ENCODE peak calls at places on chromosomes 1 and 21, in nine cellular contexts. Q is upper lobe of left lung, K is NB4, V is heart left ventricle, L is stomach, X is body of pancreas, C is adrenal gland, U is tibial nerve, O is A549. I is an unnamed sample.

GRCh38 chr1:51600529-51600928 is 16.4 kb upstream of the OSBPL9 start:
- DNase-seq in X (no peak), Q (no peak), C (no peak), L (no peak), O (no peak), K (no peak), V (no peak), U (no peak), I (no peak)

GRCh38 chr1:228361314-228362140 is 45.1 kb downstream of the TRIM11 start:
- DNase-seq in X (no peak), L (no peak), Q (peak), V (peak), K (no peak), O (no peak), U (no peak), C (peak), I (no peak)

GRCh38 chr1:210731193-210731592 is 402.5 kb downstream of the HHAT start:
- DNase-seq in C (no peak), X (no peak), V (no peak), K (peak), U (no peak), O (no peak), Q (no peak), L (no peak), I (no peak)

GRCh38 chr1:54227091-54227602 is 27.2 kb downstream of the MRPL37 start:
- DNase-seq in X (peak), K (peak), L (no peak), O (peak), U (no peak), C (peak), V (no peak), Q (no peak), I (no peak)

GRCh38 chr21:25637846-25638245 is 1.2 kb upstream of the JAM2 start:
- DNase-seq in Q (no peak), C (no peak), U (no peak), K (no peak), L (no peak), O (no peak), X (no peak), V (no peak), I (no peak)

GRCh38 chr1:34753163-34753562 is 1.7 kb upstream of the GJB5 start:
- DNase-seq in Q (no peak), U (no peak), V (no peak), O (no peak), L (no peak), K (no peak), X (no peak), C (no peak), I (no peak)

GRCh38 chr1:172443666-172444453 is at the start of gene PIGC:
- DNase-seq in L (peak), X (peak), Q (peak), K (peak), C (peak), U (peak), V (peak), O (peak), I (peak)

GRCh38 chr1:236853916-236854601 is 59.0 kb downstream of the MTR start:
- DNase-seq in K (no peak), X (no peak), O (no peak), L (no peak), Q (no peak), C (no peak), U (no peak), V (no peak), I (no peak)

GRCh38 chr21:17370750-17371325 is 142.0 kb upstream of the CXADR start:
- DNase-seq in K (no peak), X (no peak), C (no peak), V (no peak), O (no peak), U (no peak), L (no peak), Q (no peak), I (no peak)

GRCh38 chr1:218371927-218372672 is 27.0 kb downstream of the TGFB2 start:
- DNase-seq in O (no peak), X (no peak), Q (no peak), L (no peak), K (no peak), V (peak), U (no peak), C (no peak), I (peak)

GRCh38 chr1:214146523-214146922 is 134.4 kb upstream of the SMYD2 start:
- DNase-seq in X (peak), C (no peak), L (no peak), K (no peak), V (no peak), O (peak), U (no peak), Q (no peak), I (no peak)

GRCh38 chr1:157181790-157182189 is 43.6 kb upstream of the ETV3 start:
- DNase-seq in C (no peak), K (no peak), V (no peak), U (no peak), Q (no peak), L (no peak), X (no peak), O (no peak), I (no peak)

GRCh38 chr1:235060607-235061470 is 67.8 kb downstream of the TOMM20 start:
- DNase-seq in U (no peak), K (no peak), Q (no peak), O (no peak), V (no peak), X (peak), C (no peak), L (peak), I (no peak)

GRCh38 chr1:63087966-63088365 is 234.4 kb upstream of the FOXD3 start:
- DNase-seq in U (no peak), K (no peak), O (peak), V (no peak), Q (no peak), C (no peak), L (no peak), X (no peak), I (no peak)

GRCh38 chr1:230011333-230012092 is 55.5 kb upstream of the GALNT2 start:
- DNase-seq in K (peak), U (no peak), X (no peak), L (no peak), Q (no peak), V (no peak), C (no peak), O (no peak), I (no peak)

GRCh38 chr1:182614796-182615451 is 10.7 kb upstream of the RGS16 start:
- DNase-seq in V (peak), Q (peak), U (peak), L (peak), K (peak), X (peak), O (peak), C (peak), I (peak)

GRCh38 chr21:39385299-39386145 is 36.6 kb upstream of the HMGN1 start:
- DNase-seq in K (peak), L (peak), V (peak), C (peak), Q (peak), U (peak), O (peak), X (peak), I (peak)

GRCh38 chr1:17119076-17119743 is at the start of gene PADI2:
- DNase-seq in Q (peak), O (peak), C (peak), L (peak), K (peak), U (no peak), X (peak), V (no peak), I (no peak)

GRCh38 chr1:17118706-17119075 is 560 bp downstream of the PADI2 start:
- DNase-seq in C (no peak), X (no peak), V (no peak), O (no peak), Q (no peak), U (no peak), K (peak), L (no peak), I (no peak)

GRCh38 chr1:17116643-17117042 is 2.6 kb downstream of the PADI2 start:
- DNase-seq in L (no peak), X (no peak), V (no peak), U (no peak), K (no peak), O (no peak), Q (no peak), C (no peak), I (no peak)

GRCh38 chr1:17118268-17118667 is 983 bp downstream of the PADI2 start:
- DNase-seq in O (no peak), K (no peak), V (no peak), U (no peak), Q (no peak), X (no peak), C (no peak), L (no peak), I (no peak)

DNA sequence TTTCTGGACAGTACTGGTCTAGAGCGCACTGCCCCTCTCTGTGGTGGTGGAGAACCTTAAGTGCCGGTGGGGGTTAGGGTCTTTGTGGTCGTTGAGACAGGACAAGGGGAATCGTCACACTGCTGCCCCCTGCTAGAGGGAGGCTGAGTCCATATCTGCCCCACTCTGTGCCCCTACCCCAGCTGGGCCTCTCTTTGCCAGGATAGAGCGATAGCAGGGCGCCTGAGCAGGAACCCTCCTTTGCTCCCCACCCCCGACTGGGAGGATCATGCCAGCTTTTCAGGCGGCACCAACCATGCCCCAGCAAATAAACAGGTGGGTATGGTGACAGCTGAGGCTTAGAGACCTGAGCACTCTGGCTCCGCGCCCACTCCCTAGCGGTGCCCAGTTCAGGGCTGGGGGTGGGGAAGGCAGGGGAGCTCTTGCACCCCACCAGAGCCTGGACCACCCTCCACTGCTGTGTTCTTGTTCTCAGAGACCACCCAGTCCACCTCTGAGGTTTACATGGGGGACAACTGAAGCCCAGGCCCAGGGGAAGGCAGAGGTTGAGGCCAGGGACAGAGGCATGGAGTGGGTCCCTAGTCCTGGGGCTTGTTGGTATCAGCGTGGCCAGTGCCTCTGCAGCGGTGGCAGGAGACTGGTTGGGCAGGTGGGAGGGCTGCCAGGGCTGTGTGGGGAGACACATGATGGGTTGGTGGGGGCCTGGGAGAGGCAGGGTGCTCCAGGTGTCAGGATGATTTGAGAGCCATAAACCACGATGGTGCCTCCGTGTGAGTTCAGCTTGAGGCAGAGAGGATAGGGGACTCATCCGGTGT is 1.6 kb downstream of the PADI2 start:
- DNase-seq in V (no peak), L (no peak), C (no peak), X (peak), K (no peak), O (no peak), Q (no peak), U (no peak), I (no peak)
- TF ChIP-seq POLR2A in V (no peak), L (no peak), C (no peak), X (no peak), K (no peak), O (no peak), Q (no peak), U (no peak), I (no peak)

GRCh38 chr1:10051656-10052055 is 18.9 kb downstream of the UBE4B start:
- DNase-seq in U (no peak), L (no peak), C (no peak), Q (no peak), K (no peak), V (no peak), X (no peak), O (no peak), I (no peak)
- H3K4me3 ChIP-seq in U (no peak), L (no peak), C (no peak), Q (no peak), K (no peak), V (no peak), X (no peak), O (no peak), I (no peak)

GRCh38 chr21:45776971-45777370 is 133.4 kb downstream of the PCBP3 start:
- DNase-seq in U (no peak), C (no peak), V (no peak), Q (no peak), O (no peak), K (no peak), L (no peak), X (no peak), I (no peak)

GRCh38 chr21:45781741-45782140 is 138.2 kb downstream of the PCBP3 start:
- DNase-seq in K (no peak), L (no peak), V (no peak), O (no peak), U (no peak), Q (no peak), X (no peak), C (no peak), I (no peak)

GRCh38 chr21:45779226-45779625 is 135.7 kb downstream of the PCBP3 start:
- DNase-seq in Q (no peak), L (no peak), K (no peak), C (no peak), V (no peak), X (no peak), U (no peak), O (no peak), I (no peak)

GRCh38 chr21:45778686-45779085 is 135.2 kb downstream of the PCBP3 start:
- DNase-seq in C (no peak), Q (no peak), X (no peak), O (no peak), V (no peak), L (no peak), K (no peak), U (no peak), I (no peak)

GRCh38 chr21:45780647-45781046 is 137.1 kb downstream of the PCBP3 start:
- DNase-seq in U (no peak), C (no peak), V (no peak), Q (no peak), L (no peak), K (no peak), X (no peak), O (no peak), I (no peak)
- TF ChIP-seq CTCF in U (no peak), C (no peak), V (no peak), Q (no peak), L (no peak), K (no peak), X (no peak), O (no peak), I (no peak)

GRCh38 chr1:43206721-43207228 is 34.6 kb downstream of the CFAP57 start:
- DNase-seq in C (no peak), L (no peak), K (no peak), V (peak), U (no peak), O (peak), Q (peak), X (peak), I (no peak)
- TF ChIP-seq POLR2A in C (no peak), L (no peak), K (no peak), V (no peak), U (no peak), O (peak), Q (no peak), X (no peak), I (no peak)